ENCODE peak calls at places on chromosomes 5 and 9, in five cellular contexts. One of them, this sample, is unnamed.

GRCh38 chr9:128689820-128690683 is 1.0 kb downstream of the SET start:
- DNase-seq in IMR-90: peak
- DNase-seq in neuronal stem cell: peak
- DNase-seq in H1: no peak
- DNase-seq in H9: peak
- DNase-seq in this sample: peak

GRCh38 chr5:124395899-124396298 is 350.5 kb downstream of the ZNF608 start:
- DNase-seq in H9: no peak
- DNase-seq in neuronal stem cell: no peak
- DNase-seq in H1: no peak
- DNase-seq in IMR-90: no peak
- DNase-seq in this sample: no peak

GRCh38 chr5:175844174-175844573 is 27.2 kb upstream of the CPLX2 start:
- DNase-seq in H9: no peak
- DNase-seq in H1: no peak
- DNase-seq in IMR-90: no peak
- DNase-seq in neuronal stem cell: no peak
- DNase-seq in this sample: no peak

GRCh38 chr5:32710859-32711692 is at the start of gene NPR3:
- DNase-seq in H9: no peak
- DNase-seq in IMR-90: peak
- DNase-seq in H1: no peak
- DNase-seq in neuronal stem cell: no peak
- DNase-seq in this sample: no peak

GRCh38 chr5:174999581-174999980 is 275.2 kb downstream of the MSX2 start:
- DNase-seq in neuronal stem cell: no peak
- DNase-seq in H9: no peak
- DNase-seq in IMR-90: no peak
- DNase-seq in H1: no peak
- DNase-seq in this sample: peak

GRCh38 chr9:129810788-129811187 is 7.8 kb downstream of the TOR1B start:
- DNase-seq in neuronal stem cell: no peak
- DNase-seq in H9: no peak
- DNase-seq in H1: no peak
- DNase-seq in IMR-90: no peak
- DNase-seq in this sample: no peak

GRCh38 chr5:118597448-118597847 is 390.9 kb downstream of the DTWD2 start:
- DNase-seq in H1: no peak
- DNase-seq in H9: no peak
- DNase-seq in IMR-90: no peak
- DNase-seq in neuronal stem cell: no peak
- DNase-seq in this sample: no peak

GRCh38 chr5:16784843-16785791 is 151.0 kb downstream of the MYO10 start:
- DNase-seq in H1: no peak
- DNase-seq in H9: no peak
- DNase-seq in IMR-90: peak
- DNase-seq in neuronal stem cell: no peak
- DNase-seq in this sample: no peak

GRCh38 chr5:86170194-86170593 is 447.5 kb upstream of the COX7C start:
- DNase-seq in H1: no peak
- DNase-seq in neuronal stem cell: no peak
- DNase-seq in H9: no peak
- DNase-seq in IMR-90: no peak
- DNase-seq in this sample: no peak

GRCh38 chr5:118236108-118236849 is 752.1 kb downstream of the DTWD2 start:
- DNase-seq in H9: no peak
- DNase-seq in H1: no peak
- DNase-seq in IMR-90: no peak
- DNase-seq in neuronal stem cell: no peak
- DNase-seq in this sample: no peak

GRCh38 chr9:123438821-123439220 is 82.8 kb downstream of the CRB2 start:
- DNase-seq in H9: peak
- DNase-seq in H1: peak
- DNase-seq in IMR-90: peak
- DNase-seq in neuronal stem cell: peak
- DNase-seq in this sample: peak

GRCh38 chr9:110895141-110895912 is 142.9 kb downstream of the LPAR1 start:
- DNase-seq in H9: no peak
- DNase-seq in H1: no peak
- DNase-seq in neuronal stem cell: no peak
- DNase-seq in IMR-90: no peak
- DNase-seq in this sample: no peak

GRCh38 chr9:109640232-109641078 is 139.5 kb upstream of the PALM2AKAP2 start:
- DNase-seq in H1: no peak
- DNase-seq in IMR-90: peak
- DNase-seq in H9: peak
- DNase-seq in neuronal stem cell: peak
- DNase-seq in this sample: peak

GRCh38 chr9:134629586-134630392 is 11.8 kb upstream of the COL5A1 start:
- DNase-seq in neuronal stem cell: no peak
- DNase-seq in H1: no peak
- DNase-seq in IMR-90: no peak
- DNase-seq in H9: peak
- DNase-seq in this sample: no peak

GRCh38 chr5:90685425-90686022 is 126.9 kb downstream of the ADGRV1 start:
- DNase-seq in IMR-90: no peak
- DNase-seq in H9: no peak
- DNase-seq in neuronal stem cell: no peak
- DNase-seq in H1: no peak
- DNase-seq in this sample: no peak

GRCh38 chr9:112119225-112120045 is 55.7 kb downstream of the SUSD1 start:
- DNase-seq in IMR-90: peak
- DNase-seq in H9: no peak
- DNase-seq in neuronal stem cell: no peak
- DNase-seq in H1: no peak
- DNase-seq in this sample: peak

GRCh38 chr5:132001647-132002561 is 9.6 kb downstream of the ACSL6 start:
- DNase-seq in H9: peak
- DNase-seq in H1: no peak
- DNase-seq in neuronal stem cell: no peak
- DNase-seq in IMR-90: peak
- DNase-seq in this sample: peak

GRCh38 chr9:137989999-137990715 is 112.6 kb downstream of the CACNA1B start:
- DNase-seq in IMR-90: no peak
- DNase-seq in H1: no peak
- DNase-seq in H9: no peak
- DNase-seq in neuronal stem cell: no peak
- DNase-seq in this sample: no peak

GRCh38 chr9:5851445-5851844 is 18.5 kb upstream of the ERMP1 start:
- DNase-seq in H9: no peak
- DNase-seq in neuronal stem cell: no peak
- DNase-seq in H1: no peak
- DNase-seq in IMR-90: peak
- DNase-seq in this sample: no peak

GRCh38 chr9:84480071-84480470 is 139.5 kb upstream of the SLC28A3 start:
- DNase-seq in IMR-90: no peak
- DNase-seq in neuronal stem cell: no peak
- DNase-seq in H9: no peak
- DNase-seq in H1: no peak
- DNase-seq in this sample: no peak

GRCh38 chr5:141494761-141495455 is 6.0 kb downstream of the PCDHGC5 start:
- DNase-seq in IMR-90: peak
- DNase-seq in H9: peak
- DNase-seq in neuronal stem cell: no peak
- DNase-seq in H1: no peak
- DNase-seq in this sample: peak

GRCh38 chr9:104412238-104412637 is 91.8 kb upstream of the OR13F1 start:
- DNase-seq in H9: no peak
- DNase-seq in IMR-90: no peak
- DNase-seq in H1: no peak
- DNase-seq in neuronal stem cell: peak
- DNase-seq in this sample: peak

GRCh38 chr9:122261469-122261881 is 3.2 kb downstream of the RBM18 start:
- DNase-seq in H1: no peak
- DNase-seq in neuronal stem cell: no peak
- DNase-seq in H9: no peak
- DNase-seq in IMR-90: peak
- DNase-seq in this sample: no peak

GRCh38 chr5:1511037-1511436 is 12.7 kb downstream of the LPCAT1 start:
- DNase-seq in IMR-90: no peak
- DNase-seq in neuronal stem cell: no peak
- DNase-seq in H9: peak
- DNase-seq in H1: no peak
- DNase-seq in this sample: no peak

GRCh38 chr5:172450861-172451695 is 3.2 kb downstream of the SH3PXD2B start:
- DNase-seq in neuronal stem cell: no peak
- DNase-seq in IMR-90: no peak
- DNase-seq in H1: no peak
- DNase-seq in H9: peak
- DNase-seq in this sample: peak

GRCh38 chr5:150464554-150465012 is 15.0 kb upstream of the RPS14 start:
- DNase-seq in IMR-90: no peak
- DNase-seq in neuronal stem cell: no peak
- DNase-seq in H9: no peak
- DNase-seq in H1: no peak
- DNase-seq in this sample: peak
- H2AK5ac ChIP-seq in IMR-90: peak
- H2AK5ac ChIP-seq in neuronal stem cell: no peak
- H2AK5ac ChIP-seq in H9: no peak
- H2AK5ac ChIP-seq in H1: no peak
- H2AK5ac ChIP-seq in this sample: no peak

GRCh38 chr5:148467958-148468357 is 84.2 kb downstream of the FBXO38 start:
- DNase-seq in neuronal stem cell: no peak
- DNase-seq in H1: no peak
- DNase-seq in IMR-90: no peak
- DNase-seq in H9: no peak
- DNase-seq in this sample: no peak
- H2AK5ac ChIP-seq in neuronal stem cell: no peak
- H2AK5ac ChIP-seq in H1: no peak
- H2AK5ac ChIP-seq in IMR-90: no peak
- H2AK5ac ChIP-seq in H9: no peak
- H2AK5ac ChIP-seq in this sample: no peak

GRCh38 chr5:138643040-138643791 is 68.0 kb upstream of the HSPA9 start:
- DNase-seq in H1: no peak
- DNase-seq in IMR-90: no peak
- DNase-seq in H9: no peak
- DNase-seq in neuronal stem cell: no peak
- DNase-seq in this sample: peak

GRCh38 chr5:138640138-138640537 is 64.9 kb upstream of the HSPA9 start:
- DNase-seq in H9: no peak
- DNase-seq in neuronal stem cell: no peak
- DNase-seq in H1: no peak
- DNase-seq in IMR-90: no peak
- DNase-seq in this sample: no peak

GRCh38 chr5:138639326-138639725 is 64.1 kb upstream of the HSPA9 start:
- DNase-seq in H9: no peak
- DNase-seq in H1: no peak
- DNase-seq in IMR-90: no peak
- DNase-seq in neuronal stem cell: no peak
- DNase-seq in this sample: no peak

GRCh38 chr5:138640855-138641254 is 65.7 kb upstream of the HSPA9 start:
- DNase-seq in H1: no peak
- DNase-seq in IMR-90: no peak
- DNase-seq in H9: no peak
- DNase-seq in neuronal stem cell: no peak
- DNase-seq in this sample: no peak

GRCh38 chr5:138641547-138642298 is 66.5 kb upstream of the HSPA9 start:
- DNase-seq in H1: peak
- DNase-seq in neuronal stem cell: peak
- DNase-seq in H9: peak
- DNase-seq in IMR-90: peak
- DNase-seq in this sample: peak
- H2AK5ac ChIP-seq in H1: no peak
- H2AK5ac ChIP-seq in neuronal stem cell: no peak
- H2AK5ac ChIP-seq in H9: no peak
- H2AK5ac ChIP-seq in IMR-90: no peak
- H2AK5ac ChIP-seq in this sample: no peak

GRCh38 chr9:75649060-75649459 is 241.4 kb upstream of the PCSK5 start:
- DNase-seq in neuronal stem cell: no peak
- DNase-seq in H9: no peak
- DNase-seq in IMR-90: no peak
- DNase-seq in H1: no peak
- DNase-seq in this sample: no peak
- H2AK5ac ChIP-seq in neuronal stem cell: no peak
- H2AK5ac ChIP-seq in H9: no peak
- H2AK5ac ChIP-seq in IMR-90: no peak
- H2AK5ac ChIP-seq in H1: no peak
- H2AK5ac ChIP-seq in this sample: no peak

GRCh38 chr5:83011990-83012389 is 65.2 kb downstream of the TMEM167A start:
- DNase-seq in H9: no peak
- DNase-seq in H1: no peak
- DNase-seq in neuronal stem cell: no peak
- DNase-seq in IMR-90: peak
- DNase-seq in this sample: no peak
- H2AK5ac ChIP-seq in H9: no peak
- H2AK5ac ChIP-seq in H1: no peak
- H2AK5ac ChIP-seq in neuronal stem cell: no peak
- H2AK5ac ChIP-seq in IMR-90: no peak
- H2AK5ac ChIP-seq in this sample: no peak

GRCh38 chr9:38044706-38045105 is 24.3 kb downstream of the SHB start:
- DNase-seq in H1: no peak
- DNase-seq in IMR-90: no peak
- DNase-seq in H9: no peak
- DNase-seq in neuronal stem cell: no peak
- DNase-seq in this sample: no peak
- H2AK5ac ChIP-seq in H1: no peak
- H2AK5ac ChIP-seq in IMR-90: peak
- H2AK5ac ChIP-seq in H9: no peak
- H2AK5ac ChIP-seq in neuronal stem cell: no peak
- H2AK5ac ChIP-seq in this sample: no peak

GRCh38 chr9:114161518-114161917 is 6.2 kb downstream of the COL27A1 start:
- DNase-seq in H1: no peak
- DNase-seq in neuronal stem cell: no peak
- DNase-seq in H9: no peak
- DNase-seq in IMR-90: no peak
- DNase-seq in this sample: no peak
- H2AK5ac ChIP-seq in H1: peak
- H2AK5ac ChIP-seq in neuronal stem cell: peak
- H2AK5ac ChIP-seq in H9: no peak
- H2AK5ac ChIP-seq in IMR-90: no peak
- H2AK5ac ChIP-seq in this sample: no peak